ENCODE peak calls at places on chromosomes 2 and 18, in six cellular contexts. D is WERI-Rb-1, E is hepatocyte, J is astrocyte of the spinal cord, C is lower lobe of right lung, V is transverse colon. N is an unnamed sample.

GRCh38 chr18:41391616-41392610 is 563.1 kb upstream of the PIK3C3 start:
- DNase-seq in D (peak), E (peak), J (peak), C (peak), V (peak), N (no peak)

GRCh38 chr2:55779459-55780421 is 86.1 kb upstream of the PNPT1 start:
- DNase-seq in D (no peak), E (peak), J (peak), C (no peak), V (no peak), N (no peak)

GRCh38 chr2:68330691-68331090 is 10.9 kb upstream of the CNRIP1 start:
- DNase-seq in D (no peak), E (no peak), J (peak), C (no peak), V (no peak), N (no peak)

GRCh38 chr18:2326999-2327398 is 244.3 kb downstream of the METTL4 start:
- DNase-seq in D (no peak), E (no peak), J (no peak), C (no peak), V (no peak), N (no peak)

GRCh38 chr2:106581755-106582430 is 94.7 kb downstream of the CD8B2 start:
- DNase-seq in D (peak), E (peak), J (peak), C (peak), V (peak), N (no peak)

GRCh38 chr2:160328748-160329147 is 128.7 kb upstream of the ITGB6 start:
- DNase-seq in D (no peak), E (no peak), J (no peak), C (no peak), V (no peak), N (no peak)

GRCh38 chr2:51387235-51387634 is 355.3 kb upstream of the NRXN1 start:
- DNase-seq in D (no peak), E (no peak), J (peak), C (no peak), V (no peak), N (peak)

GRCh38 chr18:78293940-78294401 is 685.6 kb upstream of the SALL3 start:
- DNase-seq in D (no peak), E (no peak), J (no peak), C (no peak), V (no peak), N (no peak)

GRCh38 chr2:228648541-228648940 is 467.1 kb upstream of the SPHKAP start:
- DNase-seq in D (no peak), E (no peak), J (no peak), C (no peak), V (no peak), N (no peak)

GRCh38 chr18:32439802-32440201 is 30.9 kb downstream of the GAREM1 start:
- DNase-seq in D (no peak), E (no peak), J (no peak), C (no peak), V (no peak), N (no peak)

DNA sequence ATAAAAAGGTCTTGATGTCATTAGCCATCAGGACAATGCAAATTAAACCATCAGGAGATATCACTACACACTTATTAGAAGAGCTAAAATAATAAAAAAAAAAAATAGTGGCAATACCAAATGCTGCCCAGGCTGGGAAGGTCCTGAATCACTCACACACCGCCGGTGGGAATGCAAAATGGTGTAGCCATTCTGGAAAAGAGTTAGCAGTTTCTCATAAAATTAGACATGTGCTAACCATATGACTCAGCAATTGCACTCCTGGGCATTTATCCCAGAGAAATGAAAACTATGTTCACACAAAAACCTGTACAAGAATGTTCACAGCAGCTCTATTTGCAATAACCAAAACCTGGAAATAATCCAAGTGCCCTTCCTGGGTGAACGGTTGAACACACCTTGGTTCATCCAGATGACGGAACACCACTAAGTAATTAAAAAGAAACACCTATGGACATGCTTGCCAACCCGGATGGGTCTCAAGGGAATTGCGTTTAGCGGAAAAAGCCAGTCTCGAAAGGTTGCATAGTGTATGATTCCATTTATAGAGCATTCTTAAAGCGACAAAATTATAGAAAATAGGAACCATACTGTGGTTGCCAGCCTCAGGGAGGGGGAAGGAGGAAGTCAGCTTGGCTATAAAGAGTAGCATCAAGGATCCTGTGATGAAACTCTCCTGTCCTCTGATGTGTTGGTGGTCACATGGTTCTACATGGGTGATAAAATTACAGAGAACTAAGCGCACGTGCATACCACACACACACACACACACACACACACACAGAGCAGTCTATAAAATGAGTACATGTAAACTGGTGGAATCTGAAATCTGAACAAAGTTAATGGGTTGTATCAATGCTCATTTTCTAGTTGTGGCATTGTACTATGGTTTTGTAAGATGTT is 4.6 kb downstream of the MBP start:
- DNase-seq in D (no peak), E (peak), J (peak), C (no peak), V (peak), N (peak)
- H3K4me3 ChIP-seq in D (no peak), E (no peak), J (no peak), C (peak), V (no peak), N (peak)

DNA sequence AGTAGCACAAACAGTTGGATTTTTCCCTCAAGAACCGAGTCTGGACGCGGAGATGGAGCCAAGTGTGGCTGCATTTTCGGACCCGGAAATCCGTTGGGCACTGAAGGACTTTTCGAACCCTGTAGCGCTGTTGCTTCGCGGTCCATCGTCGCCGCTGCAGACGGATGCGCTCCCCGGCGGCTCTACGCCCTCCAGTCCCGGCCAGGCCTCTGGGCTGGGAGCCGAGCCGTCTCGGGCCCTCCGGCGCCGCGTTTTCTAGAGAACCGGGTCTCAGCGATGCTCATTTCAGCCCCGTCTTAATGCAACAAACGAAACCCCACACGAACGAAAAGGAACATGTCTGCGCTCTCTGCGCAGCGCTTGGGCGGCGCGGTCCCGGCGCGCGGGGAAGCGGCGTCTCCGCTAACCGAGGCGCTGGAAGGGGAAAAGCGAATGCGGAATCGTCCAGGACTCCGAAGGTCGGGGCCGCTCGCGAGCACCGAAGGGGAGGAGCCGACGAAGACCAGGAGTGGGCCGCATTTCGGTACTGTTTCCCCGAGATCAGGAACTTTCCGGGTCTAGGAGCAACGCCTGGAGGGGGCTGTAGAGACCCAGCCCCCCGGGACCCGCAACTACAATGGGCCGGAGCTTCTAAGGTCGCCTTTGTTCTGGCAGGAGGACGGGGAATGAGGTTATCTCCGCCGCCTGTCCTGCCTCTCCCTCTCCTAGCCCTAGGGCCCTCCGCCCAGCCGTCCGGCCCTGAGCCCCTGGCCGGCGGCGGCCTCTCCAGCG is 3.2 kb downstream of the EMX1 start:
- DNase-seq in D (no peak), E (peak), J (peak), C (no peak), V (no peak), N (no peak)
- H3K4me3 ChIP-seq in D (peak), E (peak), J (no peak), C (peak), V (peak), N (no peak)

GRCh38 chr2:120771111-120771555 is 35.5 kb downstream of the GLI2 start:
- DNase-seq in D (no peak), E (no peak), J (no peak), C (peak), V (no peak), N (no peak)
- H3K4me3 ChIP-seq in D (no peak), E (no peak), J (no peak), C (no peak), V (no peak), N (peak)

GRCh38 chr18:35950628-35950982 is 21.9 kb upstream of the RMP24 start:
- DNase-seq in D (peak), E (no peak), J (no peak), C (no peak), V (no peak), N (no peak)
- H3K4me3 ChIP-seq in D (peak), E (no peak), J (peak), C (peak), V (peak), N (no peak)

GRCh38 chr18:875912-876311 is 28.8 kb upstream of the ADCYAP1 start:
- DNase-seq in D (no peak), E (no peak), J (no peak), C (no peak), V (no peak), N (no peak)
- H3K4me3 ChIP-seq in D (no peak), E (no peak), J (no peak), C (no peak), V (no peak), N (no peak)

N was measured in AG04449.